ENCODE peak calls at places on chromosomes 4 and X, in ten cellular contexts. Y is OCI-M1, H is ACHN, Q is COR-L47, U is NCI-H2107, G is mesenteric fat pad, N is NCI-H2081, V is kidney epithelial cell, I is caudate nucleus, D is globus pallidus. E is an unnamed sample.

GRCh38 chr4:106264331-106264728 is 51.7 kb downstream of the TBCK start:
- DNase-seq in Y (peak), H (peak), Q (no peak), U (no peak), G (no peak), N (no peak), V (no peak), I (no peak), D (no peak), E (no peak)

GRCh38 chr4:121073672-121074386 is 1.5 kb upstream of the NDNF start:
- DNase-seq in Y (no peak), H (no peak), Q (no peak), U (no peak), G (no peak), N (no peak), V (no peak), I (no peak), D (no peak), E (no peak)

GRCh38 chr4:110512901-110513300 is 36.9 kb downstream of the ENPEP start:
- DNase-seq in Y (peak), H (no peak), Q (no peak), U (no peak), G (no peak), N (no peak), V (no peak), I (no peak), D (no peak), E (no peak)

GRCh38 chr4:150411527-150411926 is 170.4 kb upstream of the MAB21L2 start:
- DNase-seq in Y (no peak), H (no peak), Q (no peak), U (no peak), G (no peak), N (peak), V (no peak), I (no peak), D (no peak), E (no peak)

GRCh38 chrX:357693-358471 is 28.8 kb downstream of the PPP2R3B start:
- DNase-seq in Y (no peak), H (peak), Q (no peak), U (no peak), G (no peak), N (no peak), V (peak), I (no peak), D (no peak), E (peak)

GRCh38 chrX:149630681-149631292 is 805 bp downstream of the TMEM185A start:
- DNase-seq in Y (no peak), H (peak), Q (no peak), U (no peak), G (no peak), N (no peak), V (no peak), I (no peak), D (no peak), E (peak)

GRCh38 chr4:99382745-99383360 is 30.3 kb upstream of the ADH1C start:
- DNase-seq in Y (no peak), H (no peak), Q (no peak), U (no peak), G (no peak), N (no peak), V (no peak), I (no peak), D (no peak), E (no peak)

GRCh38 chr4:47741200-47741599 is 96.7 kb downstream of the CORIN start:
- DNase-seq in Y (peak), H (no peak), Q (no peak), U (no peak), G (no peak), N (no peak), V (peak), I (no peak), D (no peak), E (no peak)

GRCh38 chr4:186651181-186651603 is 72.5 kb downstream of the FAT1 start:
- DNase-seq in Y (no peak), H (no peak), Q (no peak), U (no peak), G (no peak), N (peak), V (no peak), I (no peak), D (peak), E (no peak)

GRCh38 chr4:152202415-152202814 is 333.5 kb downstream of the FBXW7 start:
- DNase-seq in Y (no peak), H (no peak), Q (no peak), U (no peak), G (no peak), N (no peak), V (no peak), I (no peak), D (no peak), E (no peak)

GRCh38 chr4:74334636-74335035 is 26.4 kb downstream of the EPGN start:
- DNase-seq in Y (no peak), H (no peak), Q (no peak), U (no peak), G (no peak), N (no peak), V (no peak), I (no peak), D (no peak), E (no peak)

GRCh38 chr4:3389879-3390840 is 51.6 kb upstream of the HGFAC start:
- DNase-seq in Y (no peak), H (no peak), Q (no peak), U (no peak), G (no peak), N (no peak), V (no peak), I (no peak), D (no peak), E (no peak)

GRCh38 chr4:118817178-118817930 is 18.6 kb downstream of the SEC24D start:
- DNase-seq in Y (no peak), H (no peak), Q (no peak), U (no peak), G (no peak), N (no peak), V (no peak), I (no peak), D (no peak), E (no peak)

GRCh38 chr4:42716996-42717395 is 60.1 kb upstream of the ATP8A1 start:
- DNase-seq in Y (no peak), H (no peak), Q (no peak), U (no peak), G (no peak), N (no peak), V (no peak), I (no peak), D (no peak), E (no peak)

GRCh38 chr4:93814722-93815121 is 13.8 kb upstream of the ATOH1 start:
- DNase-seq in Y (peak), H (no peak), Q (no peak), U (no peak), G (no peak), N (no peak), V (no peak), I (no peak), D (peak), E (no peak)

GRCh38 chr4:165461176-165461835 is 82.5 kb downstream of the CPE start:
- DNase-seq in Y (peak), H (no peak), Q (no peak), U (no peak), G (no peak), N (no peak), V (no peak), I (no peak), D (no peak), E (peak)

GRCh38 chr4:113550510-113550909 is 211.0 kb downstream of the CAMK2D start:
- DNase-seq in Y (no peak), H (no peak), Q (no peak), U (no peak), G (no peak), N (no peak), V (no peak), I (no peak), D (no peak), E (no peak)

GRCh38 chr4:40323866-40324265 is 11.3 kb upstream of the CHRNA9 start:
- DNase-seq in Y (no peak), H (no peak), Q (no peak), U (no peak), G (no peak), N (no peak), V (no peak), I (no peak), D (no peak), E (no peak)

GRCh38 chr4:48896845-48897244 is 9.7 kb downstream of the OCIAD2 start:
- DNase-seq in Y (peak), H (no peak), Q (no peak), U (no peak), G (no peak), N (no peak), V (no peak), I (no peak), D (peak), E (no peak)

GRCh38 chr4:26821677-26822503 is 38.8 kb upstream of the STIM2 start:
- DNase-seq in Y (no peak), H (no peak), Q (no peak), U (no peak), G (no peak), N (no peak), V (no peak), I (no peak), D (no peak), E (no peak)

GRCh38 chrX:19785647-19786046 is 101.8 kb downstream of the SH3KBP1 start:
- DNase-seq in Y (no peak), H (no peak), Q (no peak), U (no peak), G (no peak), N (no peak), V (no peak), I (no peak), D (no peak), E (no peak)

GRCh38 chr4:28788929-28789490 is 1928.4 kb downstream of the STIM2 start:
- DNase-seq in Y (peak), H (no peak), Q (no peak), U (no peak), G (no peak), N (no peak), V (no peak), I (no peak), D (no peak), E (no peak)

GRCh38 chrX:134459683-134460004 is 321 bp upstream of the HPRT1 start:
- DNase-seq in Y (no peak), H (peak), Q (no peak), U (no peak), G (no peak), N (no peak), V (no peak), I (no peak), D (no peak), E (no peak)

GRCh38 chr4:76611611-76612010 is 176.6 kb downstream of the SHROOM3 start:
- DNase-seq in Y (no peak), H (peak), Q (no peak), U (no peak), G (no peak), N (no peak), V (no peak), I (no peak), D (no peak), E (no peak)

GRCh38 chrX:12076046-12076445 is 62.2 kb upstream of the FRMPD4 start:
- DNase-seq in Y (no peak), H (no peak), Q (no peak), U (no peak), G (no peak), N (no peak), V (no peak), I (no peak), D (no peak), E (peak)

GRCh38 chr4:26015133-26015651 is 101.2 kb downstream of the SMIM20 start:
- DNase-seq in Y (no peak), H (no peak), Q (no peak), U (no peak), G (no peak), N (no peak), V (no peak), I (peak), D (peak), E (peak)

GRCh38 chr4:5893013-5893580 is at the start of gene CRMP1:
- DNase-seq in Y (no peak), H (no peak), Q (peak), U (peak), G (no peak), N (peak), V (no peak), I (no peak), D (no peak), E (no peak)

GRCh38 chr4:60656171-60656570 is 544.0 kb upstream of the ADGRL3 start:
- DNase-seq in Y (peak), H (no peak), Q (no peak), U (no peak), G (no peak), N (no peak), V (no peak), I (no peak), D (no peak), E (peak)

GRCh38 chr4:108834167-108834566 is 71.3 kb upstream of the ETNPPL start:
- DNase-seq in Y (peak), H (no peak), Q (no peak), U (no peak), G (no peak), N (no peak), V (peak), I (no peak), D (peak), E (peak)

GRCh38 chr4:124753941-124754581 is 41.5 kb upstream of the ANKRD50 start:
- DNase-seq in Y (no peak), H (no peak), Q (peak), U (no peak), G (no peak), N (peak), V (no peak), I (no peak), D (no peak), E (no peak)

GRCh38 chr4:174561556-174561955 is 39.3 kb upstream of the HPGD start:
- DNase-seq in Y (no peak), H (no peak), Q (no peak), U (no peak), G (no peak), N (no peak), V (no peak), I (no peak), D (no peak), E (peak)

GRCh38 chr4:57234252-57234775 is 124.1 kb upstream of the IGFBP7 start:
- DNase-seq in Y (no peak), H (no peak), Q (no peak), U (no peak), G (no peak), N (no peak), V (no peak), I (no peak), D (peak), E (no peak)

GRCh38 chr4:11182586-11183357 is 245.9 kb downstream of the HS3ST1 start:
- DNase-seq in Y (no peak), H (no peak), Q (no peak), U (no peak), G (no peak), N (no peak), V (no peak), I (no peak), D (no peak), E (peak)

GRCh38 chr4:2482693-2483092 is 13.8 kb downstream of the RNF4 start:
- DNase-seq in Y (no peak), H (no peak), Q (peak), U (no peak), G (no peak), N (peak), V (no peak), I (no peak), D (peak), E (peak)

GRCh38 chrX:108558217-108558616 is 118.6 kb downstream of the COL4A5 start:
- DNase-seq in Y (peak), H (no peak), Q (no peak), U (no peak), G (no peak), N (no peak), V (no peak), I (no peak), D (no peak), E (no peak)

GRCh38 chrX:39753296-39753996 is 344.3 kb downstream of the BCOR start:
- DNase-seq in Y (peak), H (no peak), Q (no peak), U (no peak), G (no peak), N (no peak), V (no peak), I (no peak), D (no peak), E (no peak)

GRCh38 chr4:101136373-101137370 is 210.7 kb downstream of the PPP3CA start:
- DNase-seq in Y (peak), H (peak), Q (no peak), U (no peak), G (no peak), N (no peak), V (no peak), I (no peak), D (no peak), E (no peak)

E was measured in astrocyte of the spinal cord.